ENCODE peak calls at places on chromosomes 11 and 22, in seven cellular contexts. G is adipocyte, H is body of pancreas, I is astrocyte, R is uterus, M is colonic mucosa, U is ovary. P is an unnamed sample. For H3K36me3, the result is how much of the 10 kb centered on the place peaks cover.

GRCh38 chr22:49305966-49306631 is 521.6 kb downstream of the BRD1 start:
- DNase-seq in H (no peak), G (no peak), I (no peak), M (peak), U (no peak), R (no peak), P (no peak)

GRCh38 chr11:48006301-48006992 is 26.1 kb downstream of the PTPRJ start:
- DNase-seq in R (peak), I (peak), G (peak), U (no peak), M (no peak), H (no peak), P (no peak)

GRCh38 chr11:11584446-11584810 is 37.4 kb downstream of the GALNT18 start:
- DNase-seq in I (peak), M (no peak), G (peak), H (no peak), R (no peak), U (no peak), P (peak)

GRCh38 chr22:19811811-19812771 is 42.6 kb downstream of the GNB1L start:
- DNase-seq in I (no peak), G (no peak), R (no peak), U (peak), H (no peak), M (peak), P (no peak)

GRCh38 chr22:22884888-22885840 is 2.5 kb upstream of the IGLL5 start:
- DNase-seq in U (no peak), I (no peak), G (no peak), M (no peak), H (no peak), R (no peak), P (no peak)

GRCh38 chr11:92480519-92480918 is 255.9 kb downstream of the FAT3 start:
- DNase-seq in R (no peak), U (no peak), G (no peak), M (no peak), H (no peak), I (peak), P (no peak)

GRCh38 chr11:101442936-101443521 is 140.8 kb downstream of the TRPC6 start:
- DNase-seq in U (no peak), M (no peak), R (no peak), I (no peak), G (peak), H (no peak), P (no peak)

GRCh38 chr11:24386551-24387404 is 110.1 kb upstream of the LUZP2 start:
- DNase-seq in M (no peak), G (peak), I (peak), H (peak), R (no peak), U (no peak), P (no peak)

GRCh38 chr22:37043828-37044538 is 7.6 kb upstream of the KCTD17 start:
- DNase-seq in H (peak), I (no peak), R (no peak), G (peak), U (no peak), M (peak), P (no peak)

GRCh38 chr11:1936781-1937615 is 10.1 kb upstream of the MRPL23 start:
- DNase-seq in I (no peak), R (peak), H (no peak), U (peak), G (no peak), M (no peak), P (no peak)

GRCh38 chr22:50247748-50248147 is 2.9 kb upstream of the TUBGCP6 start:
- DNase-seq in H (peak), M (peak), U (peak), G (peak), I (no peak), R (no peak), P (no peak)

GRCh38 chr11:94519478-94520084 is 7.3 kb downstream of the C11orf97 start:
- DNase-seq in G (peak), H (peak), U (no peak), M (no peak), R (no peak), I (no peak), P (no peak)

GRCh38 chr11:95035316-95035715 is 10.3 kb downstream of the KDM4E start:
- DNase-seq in I (no peak), U (no peak), H (no peak), G (no peak), R (no peak), M (no peak), P (no peak)

GRCh38 chr11:48013269-48013901 is 33.0 kb downstream of the PTPRJ start:
- DNase-seq in I (no peak), H (peak), M (peak), G (no peak), U (no peak), R (no peak), P (no peak)

GRCh38 chr11:86291466-86292262 is 10.4 kb upstream of the HIKESHI start:
- DNase-seq in H (peak), I (peak), R (peak), M (peak), U (peak), G (peak), P (peak)

GRCh38 chr22:27682438-27682837 is 119.1 kb downstream of the MN1 start:
- DNase-seq in H (no peak), I (no peak), U (no peak), M (no peak), R (no peak), G (no peak), P (no peak)

DNA sequence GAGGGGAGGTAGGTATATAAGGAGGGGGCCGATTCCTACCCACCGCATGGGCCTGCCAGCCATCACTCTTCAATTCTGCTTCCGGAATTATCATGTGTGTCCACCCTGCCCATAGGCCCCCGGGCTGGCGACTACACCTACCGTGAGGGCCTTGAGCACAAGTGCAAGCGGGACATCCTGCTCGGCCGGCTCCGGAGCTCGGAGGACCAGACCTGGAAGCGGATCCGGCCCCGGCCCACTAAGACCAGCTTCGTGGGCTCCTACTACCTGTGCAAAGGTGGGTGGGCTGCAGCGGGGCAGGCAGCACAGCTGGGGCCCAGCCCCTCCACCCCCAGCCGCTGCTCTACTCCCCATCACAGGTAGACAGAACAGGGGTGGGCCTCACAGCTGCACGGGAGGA is 38.4 kb upstream of the TEF start:
- DNase-seq in G (no peak), I (no peak), M (no peak), U (no peak), H (no peak), R (no peak), P (no peak)
- H3K36me3 ChIP-seq in G (half or more), I (under half), M (under half), U (under half), H (under half), R (under half), P (under half)

GRCh38 chr22:39510529-39511149 is 8.5 kb downstream of the MIEF1 start:
- DNase-seq in G (no peak), R (no peak), I (no peak), H (no peak), M (no peak), U (no peak), P (no peak)
- H3K36me3 ChIP-seq in G (half or more), R (under half), I (under half), H (under half), M (under half), U (under half), P (under half)

DNA sequence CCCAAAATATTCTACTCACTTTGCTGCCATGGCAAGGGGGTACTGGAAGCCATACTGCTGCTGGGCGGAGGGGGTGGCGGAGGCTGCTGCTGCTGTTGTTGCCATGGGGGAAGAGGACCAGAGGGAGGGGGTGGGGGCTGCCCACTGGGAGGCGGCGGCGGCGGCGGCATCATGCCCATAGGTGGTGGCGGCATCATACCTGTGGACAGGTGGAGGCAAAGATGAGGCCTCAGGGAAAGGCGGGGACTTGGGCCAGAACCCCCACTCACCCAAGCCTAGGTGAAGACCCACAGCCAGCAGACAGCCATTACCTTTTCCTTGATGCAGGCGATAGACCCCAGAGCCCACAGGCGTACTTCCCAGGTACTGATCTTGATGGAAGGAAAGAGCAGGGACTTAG is 7.1 kb upstream of the PYGM start:
- DNase-seq in U (no peak), H (no peak), I (no peak), M (no peak), G (no peak), R (no peak), P (no peak)
- H3K36me3 ChIP-seq in U (under half), H (half or more), I (half or more), M (half or more), G (half or more), R (under half), P (under half)

GRCh38 chr11:69669486-69669885 is 5.7 kb downstream of the LTO1 start:
- DNase-seq in R (peak), M (no peak), H (no peak), G (no peak), I (no peak), U (no peak), P (no peak)

GRCh38 chr11:69667619-69668604 is 7.2 kb downstream of the LTO1 start:
- DNase-seq in U (no peak), R (no peak), I (no peak), M (no peak), G (no peak), H (no peak), P (no peak)

GRCh38 chr11:69666752-69667536 is 8.2 kb downstream of the LTO1 start:
- DNase-seq in G (no peak), H (no peak), U (no peak), R (peak), M (no peak), I (no peak), P (no peak)

GRCh38 chr11:69671734-69672465 is 3.3 kb downstream of the LTO1 start:
- DNase-seq in U (no peak), M (no peak), I (no peak), H (no peak), G (no peak), R (no peak), P (no peak)

DNA sequence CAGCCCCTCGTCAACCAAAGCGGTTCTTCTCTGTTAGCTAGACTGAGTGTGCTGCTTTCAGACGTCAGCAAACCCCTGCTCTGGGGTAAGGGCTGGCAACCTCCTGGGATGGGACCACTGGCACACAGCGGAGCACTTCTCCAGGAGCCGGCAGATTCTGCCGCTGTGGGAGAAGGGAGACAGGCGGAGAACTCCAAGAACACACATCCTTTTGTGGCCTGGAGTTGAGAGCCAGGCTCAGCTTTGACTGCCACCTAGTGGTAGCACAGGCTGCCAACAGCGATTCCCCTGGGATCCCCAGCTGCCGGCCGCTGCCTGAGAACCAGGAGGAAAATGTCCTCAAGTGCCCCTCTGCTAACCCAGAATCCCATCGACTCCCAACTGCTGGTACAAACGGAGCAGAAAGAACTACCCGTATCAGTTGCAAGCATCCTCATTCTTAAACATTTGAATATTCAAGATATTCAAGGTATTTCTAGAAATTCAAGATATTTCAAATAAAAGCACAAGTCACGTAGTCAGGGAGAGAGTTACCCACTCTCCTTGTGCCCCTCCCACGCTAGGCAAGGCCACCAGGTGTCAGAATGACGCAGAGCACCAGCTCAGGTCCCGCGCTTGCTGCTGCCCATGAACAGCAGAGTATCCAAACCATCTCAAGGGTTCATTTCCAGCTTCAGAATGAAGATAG is 4.9 kb downstream of the LTO1 start:
- DNase-seq in M (peak), H (peak), U (peak), I (peak), G (peak), R (peak), P (peak)
- H3K36me3 ChIP-seq in M (under half), H (under half), U (under half), I (under half), G (under half), R (under half), P (under half)

GRCh38 chr22:41252365-41252764 is 11.6 kb upstream of the CHADL start:
- DNase-seq in M (no peak), U (no peak), I (no peak), R (no peak), H (no peak), G (no peak), P (no peak)
- H3K36me3 ChIP-seq in M (under half), U (under half), I (under half), R (under half), H (half or more), G (half or more), P (under half)

DNA sequence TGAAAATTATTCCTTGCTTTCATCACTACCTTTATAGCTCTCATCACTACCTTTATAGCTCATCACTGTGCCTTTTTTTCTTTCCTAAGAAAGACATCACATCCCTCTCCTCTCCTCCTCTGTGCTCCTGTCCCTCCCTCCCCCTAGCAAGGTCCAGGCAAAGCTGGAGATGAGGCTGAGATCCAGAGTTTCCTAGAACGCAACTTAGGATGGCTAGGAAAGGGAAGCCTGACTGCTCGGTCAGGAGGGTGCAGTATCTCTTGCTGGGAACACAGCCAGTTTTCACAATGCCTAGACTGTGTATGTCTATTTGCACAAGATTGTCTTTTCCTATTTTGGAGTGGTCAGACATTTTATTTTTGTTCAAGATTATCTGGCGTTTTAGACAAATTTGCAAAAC is 24.7 kb downstream of the TUB start:
- DNase-seq in R (no peak), I (no peak), M (no peak), G (no peak), U (no peak), H (no peak), P (no peak)
- H3K36me3 ChIP-seq in R (under half), I (under half), M (under half), G (half or more), U (under half), H (under half), P (under half)

GRCh38 chr11:57302489-57302888 is 22.3 kb downstream of the TNKS1BP1 start:
- DNase-seq in H (no peak), I (no peak), U (no peak), R (no peak), G (no peak), M (no peak), P (no peak)
- H3K36me3 ChIP-seq in H (under half), I (under half), U (under half), R (under half), G (half or more), M (under half), P (under half)

GRCh38 chr22:42632096-42632495 is 8.3 kb downstream of the ATP5MGL start:
- DNase-seq in H (no peak), M (no peak), U (no peak), G (no peak), I (no peak), R (no peak), P (no peak)
- H3K36me3 ChIP-seq in H (under half), M (under half), U (under half), G (half or more), I (under half), R (under half), P (under half)